ENCODE peak calls at places on chromosome 5, in five cellular contexts. G is left cardiac atrium, U is brain pericyte, F is activated T-cell treated with anti-CD3 and anti-CD28 coated beads for 4 hours, O is AG04449. V is an unnamed sample.

GRCh38 chr5:134500699-134501430 is 24.6 kb upstream of the JADE2 start:
- DNase-seq in U (no peak), O (no peak), G (no peak), F (no peak), V (no peak)

GRCh38 chr5:14687023-14687665 is 22.6 kb downstream of the OTULIN start:
- DNase-seq in G (no peak), F (no peak), O (no peak), U (no peak), V (no peak)

GRCh38 chr5:27854243-27854852 is 816.0 kb upstream of the CDH9 start:
- DNase-seq in G (no peak), O (no peak), U (no peak), F (no peak), V (no peak)

GRCh38 chr5:65197899-65198776 is 283.6 kb downstream of the ADAMTS6 start:
- DNase-seq in O (no peak), F (no peak), U (no peak), G (no peak), V (no peak)

GRCh38 chr5:177462021-177462670 is 11.3 kb downstream of the DBN1 start:
- DNase-seq in F (no peak), G (peak), U (no peak), O (no peak), V (no peak)

GRCh38 chr5:56983593-56984361 is 31.9 kb upstream of the MIER3 start:
- DNase-seq in F (no peak), O (no peak), U (no peak), G (no peak), V (no peak)

GRCh38 chr5:148401604-148402003 is 17.8 kb downstream of the FBXO38 start:
- DNase-seq in F (no peak), U (no peak), O (peak), G (no peak), V (no peak)

GRCh38 chr5:138716456-138716924 is 36.7 kb upstream of the CTNNA1 start:
- DNase-seq in F (no peak), U (no peak), O (no peak), G (no peak), V (no peak)

GRCh38 chr5:150295172-150295611 is 5.6 kb upstream of the CAMK2A start:
- DNase-seq in U (peak), G (peak), O (no peak), F (no peak), V (no peak)

GRCh38 chr5:56264417-56265025 is 31.4 kb upstream of the ANKRD55 start:
- DNase-seq in U (no peak), G (no peak), O (no peak), F (no peak), V (no peak)

GRCh38 chr5:69046375-69046957 is 47.3 kb upstream of the SLC30A5 start:
- DNase-seq in F (no peak), O (no peak), G (no peak), U (no peak), V (no peak)

GRCh38 chr5:141973871-141974595 is 5.1 kb downstream of the RNF14 start:
- DNase-seq in G (no peak), O (peak), U (no peak), F (no peak), V (peak)